ENCODE peak calls at places on chromosome 22, in five cellular contexts. P, Z, F, D and I are unnamed samples. For H3K36me3, the result is how much of the 10 kb centered on the place peaks cover.

GRCh38 chr22:43343262-43343988 is at the start of gene SCUBE1:
- DNase-seq in P (peak), Z (peak), F (no peak), D (peak), I (peak)

GRCh38 chr22:45688606-45689080 is 17.0 kb downstream of the ATXN10 start:
- DNase-seq in P (no peak), Z (no peak), F (peak), D (no peak), I (peak)

GRCh38 chr22:45546333-45547015 is 43.8 kb downstream of the FBLN1 start:
- DNase-seq in P (no peak), Z (no peak), F (no peak), D (no peak), I (no peak)

GRCh38 chr22:35317680-35318290 is 18.1 kb downstream of the TOM1 start:
- DNase-seq in P (no peak), Z (no peak), F (no peak), D (no peak), I (no peak)

GRCh38 chr22:23862103-23862502 is 4.4 kb downstream of the SLC2A11 start:
- DNase-seq in P (peak), Z (no peak), F (peak), D (no peak), I (peak)

GRCh38 chr22:25853902-25854301 is 111.9 kb downstream of the MYO18B start:
- DNase-seq in P (no peak), Z (no peak), F (no peak), D (no peak), I (no peak)

GRCh38 chr22:23037429-23038333 is 32.6 kb upstream of the GNAZ start:
- DNase-seq in P (no peak), Z (no peak), F (no peak), D (no peak), I (no peak)

GRCh38 chr22:24069721-24070120 is 58.6 kb downstream of the CABIN1 start:
- DNase-seq in P (no peak), Z (no peak), F (no peak), D (no peak), I (no peak)

GRCh38 chr22:22168941-22169867 is 75.4 kb upstream of the VPREB1 start:
- DNase-seq in P (no peak), Z (no peak), F (no peak), D (no peak), I (no peak)

GRCh38 chr22:50403701-50404101 is 60.6 kb downstream of the PPP6R2 start:
- DNase-seq in P (no peak), Z (no peak), F (peak), D (peak), I (no peak)

GRCh38 chr22:33918676-33919590 is 1.3 kb downstream of the LARGE1 start:
- DNase-seq in P (no peak), Z (no peak), F (peak), D (no peak), I (peak)

GRCh38 chr22:24521791-24522245 is 26.7 kb downstream of the UPB1 start:
- DNase-seq in P (peak), Z (no peak), F (peak), D (peak), I (peak)

DNA sequence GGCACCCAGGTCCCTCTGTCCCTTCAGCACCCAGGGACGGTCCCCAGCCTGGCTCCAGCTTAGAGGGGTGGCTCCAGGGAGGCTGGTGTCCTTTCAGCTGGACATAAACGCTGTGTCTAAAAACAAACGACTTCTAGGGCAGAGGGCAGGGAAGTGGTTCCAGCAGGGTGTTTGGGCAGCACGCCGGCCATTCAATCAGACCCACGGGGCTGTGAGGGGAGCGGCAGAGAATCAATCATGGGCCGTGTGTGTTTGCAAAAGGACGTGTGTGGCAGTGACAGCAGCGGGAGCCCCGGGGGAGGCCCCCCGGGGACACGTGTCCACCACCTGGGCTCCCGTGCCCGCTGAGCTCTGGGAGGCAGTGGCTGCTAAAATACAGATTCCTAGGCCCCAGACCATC is 127.7 kb downstream of the MN1 start:
- DNase-seq in P (no peak), Z (no peak), F (no peak), D (no peak), I (no peak)
- H3K36me3 ChIP-seq in P (under half), Z (under half), F (under half), D (under half), I (under half)

GRCh38 chr22:37000676-37001534 is 18.3 kb downstream of the TST start:
- DNase-seq in P (no peak), Z (no peak), F (no peak), D (no peak), I (no peak)

GRCh38 chr22:37001826-37002225 is 17.4 kb downstream of the TST start:
- DNase-seq in P (no peak), Z (no peak), F (no peak), D (no peak), I (no peak)

GRCh38 chr22:36999463-36999862 is 19.8 kb downstream of the TST start:
- DNase-seq in P (no peak), Z (no peak), F (peak), D (no peak), I (no peak)

GRCh38 chr22:37002633-37003032 is 16.6 kb downstream of the TST start:
- DNase-seq in P (no peak), Z (no peak), F (no peak), D (no peak), I (no peak)

DNA sequence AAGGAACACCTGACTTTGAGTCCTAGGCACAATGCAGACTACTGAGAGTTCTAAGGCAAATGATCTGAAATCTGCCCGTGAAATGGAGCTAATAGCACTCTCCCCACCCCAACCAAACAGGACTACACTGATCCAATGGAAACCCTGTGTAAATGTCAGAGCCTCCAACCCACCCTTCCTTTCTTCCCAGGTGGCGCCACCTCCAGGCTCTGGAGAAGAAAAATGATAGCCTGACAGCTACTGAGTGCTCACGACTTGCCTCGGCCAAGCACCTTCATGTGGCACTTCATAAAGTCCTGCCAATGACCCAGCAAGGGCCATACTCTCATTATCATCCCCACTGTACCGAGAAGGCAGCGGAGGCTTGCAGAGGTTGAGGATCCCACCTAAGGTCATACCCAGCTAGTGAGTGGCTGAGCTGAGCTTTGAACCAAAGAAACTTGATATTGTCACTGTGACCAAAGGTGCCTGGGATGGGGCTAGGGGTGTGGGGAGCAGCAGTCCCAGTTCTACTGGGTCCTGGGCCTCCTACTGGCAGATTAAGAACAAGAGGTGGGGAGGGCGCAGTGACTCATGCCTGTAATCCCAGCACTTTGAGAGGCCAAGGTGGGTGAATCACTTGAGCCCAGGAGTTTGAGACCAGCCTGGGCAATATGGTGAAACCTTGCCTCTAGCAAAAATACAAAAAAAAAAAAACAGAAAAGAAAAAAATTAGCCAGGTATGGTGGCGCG is 20.5 kb downstream of the TST start:
- DNase-seq in P (no peak), Z (no peak), F (no peak), D (no peak), I (peak)
- TF ChIP-seq CTCF in P (no peak), Z (no peak), F (peak), D (no peak), I (no peak)

GRCh38 chr22:41910599-41911291 is 4.1 kb downstream of the SHISA8 start:
- DNase-seq in P (peak), Z (no peak), F (no peak), D (no peak), I (no peak)
- H3K4me3 ChIP-seq in P (peak), Z (no peak), F (peak), D (peak), I (no peak)

DNA sequence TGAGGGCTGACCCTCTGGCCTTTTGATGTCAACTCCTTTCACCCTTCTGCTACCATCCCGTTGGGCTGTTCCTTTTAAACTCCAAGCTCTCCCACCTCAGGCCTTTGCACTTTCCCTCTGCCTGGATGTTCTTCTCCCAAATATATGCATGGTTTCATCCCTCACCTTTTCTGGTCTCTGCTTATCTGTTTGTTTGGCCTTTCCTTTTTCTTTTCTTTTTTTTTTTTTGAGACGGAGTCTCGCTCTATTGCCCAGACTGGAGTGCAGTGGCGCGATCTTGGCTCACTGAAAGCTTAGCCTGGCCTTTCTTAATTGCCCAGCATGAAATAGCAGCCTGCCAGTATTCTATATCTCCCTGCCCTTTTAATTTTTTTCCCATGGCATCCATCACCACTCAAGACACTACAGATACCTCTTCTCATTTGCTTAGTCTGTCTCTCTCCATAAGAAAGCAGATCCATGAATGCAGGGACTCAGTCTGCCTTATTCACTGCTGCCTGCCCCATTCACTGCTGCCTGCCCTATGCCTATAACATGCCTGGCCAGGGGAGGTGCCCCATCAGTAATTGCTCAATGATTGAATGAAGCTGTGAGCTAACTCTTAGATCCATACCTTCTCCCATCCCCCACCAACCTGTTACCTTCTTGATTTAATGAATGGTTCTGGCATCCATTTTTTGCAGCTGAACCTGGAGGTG is 58.4 kb upstream of the CLTCL1 start:
- DNase-seq in P (no peak), Z (no peak), F (no peak), D (no peak), I (no peak)
- H3K36me3 ChIP-seq in P (under half), Z (under half), F (under half), D (under half), I (under half)

DNA sequence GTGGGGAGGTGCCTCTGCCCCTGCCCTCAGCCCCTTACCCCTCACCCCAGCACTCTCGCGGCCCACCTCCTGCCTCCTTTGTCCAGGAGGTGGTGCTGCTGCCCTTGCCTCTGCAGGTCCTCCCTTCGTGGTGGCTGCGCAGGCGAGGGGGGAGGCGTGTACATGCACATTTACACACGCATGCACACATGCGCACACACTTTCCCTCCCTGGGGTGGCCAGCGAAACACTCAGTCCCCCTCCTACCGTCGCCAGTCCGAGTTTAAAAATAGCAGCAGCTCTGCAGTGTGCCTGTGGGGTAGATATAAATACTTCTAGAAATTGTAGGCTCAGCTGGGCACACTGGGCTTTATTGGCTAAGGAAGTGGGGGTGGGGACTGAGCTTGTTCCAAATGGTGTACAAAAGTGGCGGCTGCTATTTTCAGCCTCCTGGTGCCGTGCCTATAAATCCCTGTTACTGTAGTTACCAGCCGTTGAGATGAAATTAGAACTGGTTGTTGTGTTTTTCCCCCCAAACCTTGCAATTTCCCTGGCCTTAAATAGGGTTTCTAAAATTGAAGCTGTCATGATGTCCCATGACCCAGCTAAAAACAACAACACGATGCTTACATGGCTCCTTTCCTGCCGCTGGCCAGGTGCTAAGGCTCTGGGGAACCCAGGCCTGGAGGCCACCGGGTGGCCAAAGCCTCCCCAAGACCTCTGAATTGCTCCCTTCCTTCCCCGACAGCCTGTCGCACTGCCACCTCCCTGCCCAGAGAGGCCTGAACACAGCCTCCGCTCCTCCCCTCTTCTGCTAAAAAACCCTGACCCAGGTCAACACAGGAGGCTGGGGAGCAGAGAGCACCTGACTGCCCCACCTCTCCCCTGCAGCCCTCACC is 12.4 kb downstream of the PICK1 start:
- DNase-seq in P (no peak), Z (no peak), F (peak), D (peak), I (no peak)
- TF ChIP-seq CTCF in P (no peak), Z (no peak), F (peak), D (peak), I (peak)

GRCh38 chr22:30198152-30198845 is 48.3 kb downstream of the LIF start:
- DNase-seq in P (no peak), Z (no peak), F (peak), D (no peak), I (no peak)

GRCh38 chr22:30195245-30196140 is 51.1 kb downstream of the LIF start:
- DNase-seq in P (no peak), Z (no peak), F (peak), D (no peak), I (peak)

GRCh38 chr22:30197389-30197788 is 49.2 kb downstream of the LIF start:
- DNase-seq in P (no peak), Z (no peak), F (no peak), D (no peak), I (no peak)

GRCh38 chr22:30196867-30197336 is 49.7 kb downstream of the LIF start:
- DNase-seq in P (no peak), Z (no peak), F (no peak), D (no peak), I (no peak)

DNA sequence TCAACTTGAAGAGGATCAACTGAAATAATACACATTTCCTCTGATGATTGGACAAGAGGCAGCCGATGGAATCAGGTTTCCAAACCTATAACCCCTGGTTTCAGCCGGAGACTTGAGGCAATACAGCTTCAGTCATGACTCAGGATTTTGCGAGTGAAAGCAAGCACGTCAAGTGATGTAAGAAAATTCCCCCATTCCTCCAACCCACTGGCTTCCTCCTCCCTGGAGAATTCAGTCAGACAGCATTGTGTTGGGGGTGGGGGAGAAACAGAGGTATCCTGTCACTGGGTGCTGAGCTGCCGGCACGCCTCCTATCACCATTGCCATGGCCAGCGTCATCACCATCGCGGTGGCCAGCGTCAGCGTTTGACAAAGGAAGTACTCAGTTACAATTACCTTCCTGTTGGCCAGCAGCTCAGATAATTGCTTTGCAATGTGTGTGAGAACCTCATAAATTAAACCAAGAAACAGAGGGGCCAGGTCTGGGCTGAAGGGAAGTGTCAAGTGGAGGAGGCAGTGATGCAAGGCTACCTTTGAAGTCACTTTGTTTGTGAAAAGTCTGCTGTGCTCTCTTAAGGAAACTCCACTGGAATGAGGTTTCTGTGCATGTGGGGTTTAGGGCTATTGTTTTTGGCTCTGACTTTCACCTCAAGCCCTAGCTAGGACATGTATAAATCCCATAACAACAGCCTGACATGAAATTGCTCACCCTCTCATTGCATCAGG is 50.3 kb downstream of the LIF start:
- DNase-seq in P (peak), Z (peak), F (peak), D (peak), I (peak)
- H3K4me3 ChIP-seq in P (no peak), Z (no peak), F (peak), D (no peak), I (no peak)

GRCh38 chr22:17729561-17729960 is 44.7 kb downstream of the BID start:
- DNase-seq in P (no peak), Z (no peak), F (no peak), D (no peak), I (no peak)

GRCh38 chr22:17732251-17732854 is 41.9 kb downstream of the BID start:
- DNase-seq in P (no peak), Z (no peak), F (no peak), D (no peak), I (no peak)

GRCh38 chr22:17728786-17729185 is 45.5 kb downstream of the BID start:
- DNase-seq in P (no peak), Z (no peak), F (no peak), D (no peak), I (no peak)

GRCh38 chr22:17734197-17734596 is 40.1 kb downstream of the BID start:
- DNase-seq in P (no peak), Z (no peak), F (no peak), D (no peak), I (no peak)

DNA sequence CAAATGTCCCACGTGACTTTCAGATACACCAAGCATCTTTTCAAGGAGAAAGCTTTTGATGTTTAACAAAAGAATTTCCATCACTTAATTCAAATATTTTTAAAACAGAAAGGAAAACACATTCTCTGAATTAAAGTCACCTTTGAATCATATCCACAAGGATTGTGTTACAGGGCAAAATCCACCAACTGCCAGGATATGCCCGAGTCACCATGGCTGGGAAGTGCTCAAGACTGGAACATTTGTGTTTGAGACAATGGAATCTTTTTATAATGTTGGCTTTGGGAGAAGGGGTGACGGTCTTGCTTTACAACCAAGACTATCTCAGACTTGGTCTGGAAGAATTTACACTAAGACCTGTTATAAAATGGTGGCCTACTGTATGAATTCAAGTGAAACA is 40.8 kb downstream of the BID start:
- DNase-seq in P (no peak), Z (no peak), F (no peak), D (no peak), I (no peak)
- H3K36me3 ChIP-seq in P (under half), Z (under half), F (under half), D (under half), I (under half)

GRCh38 chr22:31139866-31140716 is at the start of gene PLA2G3:
- DNase-seq in P (no peak), Z (peak), F (peak), D (peak), I (peak)
- TF ChIP-seq CTCF in P (no peak), Z (no peak), F (no peak), D (no peak), I (no peak)

DNA sequence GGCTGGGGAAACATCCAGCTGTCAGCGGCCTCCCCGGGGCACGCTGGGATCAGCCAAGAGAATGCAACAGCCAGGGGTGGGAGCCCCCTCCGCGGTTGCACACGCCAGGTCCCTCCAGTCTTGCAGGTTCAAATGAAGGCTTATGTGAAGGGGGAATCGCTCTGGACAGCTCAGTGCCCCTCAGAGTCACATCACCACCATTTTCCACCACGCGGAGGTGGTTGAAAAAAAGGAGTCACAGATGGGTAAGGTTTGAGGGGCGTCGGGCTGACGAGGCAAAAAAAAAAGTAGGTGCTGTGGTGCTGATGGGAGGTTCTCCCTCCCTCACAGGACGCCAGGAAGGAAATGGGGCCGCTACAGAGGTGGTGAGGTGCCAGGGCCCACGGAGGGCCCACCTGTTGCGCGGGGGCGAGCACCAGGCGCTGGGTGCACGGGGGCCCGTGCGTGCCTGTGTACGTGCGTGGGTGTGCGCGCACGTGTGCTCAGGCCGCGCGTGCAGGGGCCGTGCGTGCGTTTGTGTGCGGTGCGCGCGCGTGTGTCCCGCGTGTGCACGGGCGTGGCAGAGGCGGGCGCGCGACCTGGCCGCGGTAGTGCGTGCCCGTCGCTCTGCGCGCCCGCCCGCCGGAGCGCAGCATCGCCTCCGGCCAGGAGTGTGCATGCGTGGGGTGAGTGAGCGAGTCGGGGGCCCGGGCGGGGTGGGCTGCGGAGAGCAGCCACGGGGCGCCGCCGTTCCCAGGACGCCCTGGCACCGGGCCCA is 3.0 kb downstream of the PDGFB start:
- DNase-seq in P (peak), Z (no peak), F (no peak), D (no peak), I (no peak)
- H3K4me3 ChIP-seq in P (peak), Z (no peak), F (no peak), D (peak), I (no peak)